ENCODE peak calls at places on chromosome 17, in four cellular contexts. V is uterus, L is ascending aorta, E is osteoblast. Y is an unnamed sample.

GRCh38 chr17:37488607-37489196 is 989 bp upstream of the DUSP14 start:
- DNase-seq in V (peak; percentile 89), L (peak; percentile 94), E (peak; percentile 98), Y (peak; percentile 97)

GRCh38 chr17:49646391-49647255 is 31.3 kb downstream of the SPOP start:
- DNase-seq in V (peak; percentile 47), L (peak; percentile 82), E (peak; percentile 30), Y (peak; percentile 78)

GRCh38 chr17:1829189-1829578 is 518 bp downstream of the SMYD4 start:
- DNase-seq in V (peak; percentile 33), L (no peak), E (no peak), Y (no peak)

GRCh38 chr17:4220655-4221054 is 43.1 kb downstream of the ANKFY1 start:
- DNase-seq in V (peak; percentile 83), L (no peak), E (peak; percentile 97), Y (no peak)

GRCh38 chr17:71378741-71379140 is 742.1 kb upstream of the SOX9 start:
- DNase-seq in V (no peak), L (no peak), E (no peak), Y (no peak)

GRCh38 chr17:49364119-49364518 is 2.1 kb upstream of the ZNF652 start:
- DNase-seq in V (no peak), L (peak; percentile 12), E (peak; percentile 59), Y (no peak)

GRCh38 chr17:67359960-67360817 is 6.2 kb downstream of the PSMD12 start:
- DNase-seq in V (no peak), L (no peak), E (peak; percentile 76), Y (no peak)

GRCh38 chr17:65134035-65134434 is 3.1 kb upstream of the RGS9 start:
- DNase-seq in V (no peak), L (no peak), E (no peak), Y (no peak)

GRCh38 chr17:34542700-34543336 is 36.6 kb upstream of the TMEM132E start:
- DNase-seq in V (peak; percentile 17), L (no peak), E (no peak), Y (no peak)

GRCh38 chr17:10806863-10807262 is 3.0 kb upstream of the TMEM238L start:
- DNase-seq in V (no peak), L (no peak), E (no peak), Y (no peak)

GRCh38 chr17:66982011-66982508 is 17.6 kb downstream of the CACNG4 start:
- DNase-seq in V (peak; percentile 30), L (no peak), E (no peak), Y (no peak)

GRCh38 chr17:79792984-79793923 is 3.6 kb downstream of the CBX8 start:
- DNase-seq in V (no peak), L (no peak), E (peak; percentile 94), Y (no peak)

GRCh38 chr17:76716146-76716833 is 5.5 kb upstream of the MXRA7 start:
- DNase-seq in V (no peak), L (peak; percentile 90), E (peak; percentile 96), Y (no peak)

GRCh38 chr17:31609331-31609730 is 217.9 kb downstream of the RAB11FIP4 start:
- DNase-seq in V (no peak), L (no peak), E (no peak), Y (no peak)

GRCh38 chr17:30366536-30366935 is 12.2 kb upstream of the CPD start:
- DNase-seq in V (no peak), L (no peak), E (peak; percentile 72), Y (no peak)

GRCh38 chr17:16878084-16878483 is 93.8 kb downstream of the TNFRSF13B start:
- DNase-seq in V (no peak), L (peak; percentile 39), E (peak; percentile 62), Y (no peak)

GRCh38 chr17:65046236-65046635 is 10.3 kb downstream of the GNA13 start:
- DNase-seq in V (no peak), L (no peak), E (no peak), Y (no peak)

GRCh38 chr17:45690876-45691275 is 93.2 kb upstream of the CRHR1 start:
- DNase-seq in V (no peak), L (no peak), E (no peak), Y (peak; percentile 27)

GRCh38 chr17:36112572-36112971 is 8.9 kb downstream of the CCL4 start:
- DNase-seq in V (no peak), L (no peak), E (no peak), Y (no peak)

GRCh38 chr17:55750750-55751641 is at the start of gene PCTP:
- DNase-seq in V (peak; percentile 93), L (peak; percentile 98), E (peak; percentile 98), Y (peak; percentile 87)

GRCh38 chr17:47205419-47205963 is 3.7 kb upstream of the MYL4 start:
- DNase-seq in V (peak; percentile 46), L (peak; percentile 76), E (peak; percentile 67), Y (no peak)

GRCh38 chr17:358491-359133 is 6.0 kb upstream of the RPH3AL start:
- DNase-seq in V (no peak), L (peak; percentile 63), E (no peak), Y (no peak)

GRCh38 chr17:6135996-6136395 is 65.8 kb downstream of the WSCD1 start:
- DNase-seq in V (no peak), L (no peak), E (no peak), Y (no peak)

GRCh38 chr17:8792646-8793045 is 6.5 kb downstream of the MFSD6L start:
- DNase-seq in V (no peak), L (no peak), E (no peak), Y (no peak)

GRCh38 chr17:34869636-34870035 is 91.6 kb downstream of the CCT6B start:
- DNase-seq in V (no peak), L (no peak), E (no peak), Y (no peak)

GRCh38 chr17:38970128-38970527 is 2.9 kb upstream of the FBXO47 start:
- DNase-seq in V (no peak), L (no peak), E (no peak), Y (no peak)

GRCh38 chr17:40320771-40321501 is 12.0 kb downstream of the RARA start:
- DNase-seq in V (peak; percentile 88), L (peak; percentile 88), E (peak; percentile 89), Y (no peak)

GRCh38 chr17:57867126-57867525 is 17.3 kb upstream of the MRPS23 start:
- DNase-seq in V (no peak), L (no peak), E (no peak), Y (no peak)

GRCh38 chr17:57870283-57870635 is 20.4 kb upstream of the MRPS23 start:
- DNase-seq in V (no peak), L (no peak), E (peak; percentile 54), Y (no peak)

GRCh38 chr17:57868007-57868774 is 18.3 kb upstream of the MRPS23 start:
- DNase-seq in V (peak; percentile 93), L (peak; percentile 93), E (peak; percentile 98), Y (peak; percentile 94)

GRCh38 chr17:57869599-57870282 is 19.9 kb upstream of the MRPS23 start:
- DNase-seq in V (no peak), L (no peak), E (peak; percentile 98), Y (no peak)

GRCh38 chr17:57868775-57869598 is 19.1 kb upstream of the MRPS23 start:
- DNase-seq in V (no peak), L (no peak), E (peak; percentile 82), Y (no peak)
- H3K27ac ChIP-seq in V (peak overlapping the region; percentile 77), L (peak overlapping the region; percentile 95), E (peak overlapping the region; percentile 68), Y (peak overlapping the region; percentile 91)

DNA sequence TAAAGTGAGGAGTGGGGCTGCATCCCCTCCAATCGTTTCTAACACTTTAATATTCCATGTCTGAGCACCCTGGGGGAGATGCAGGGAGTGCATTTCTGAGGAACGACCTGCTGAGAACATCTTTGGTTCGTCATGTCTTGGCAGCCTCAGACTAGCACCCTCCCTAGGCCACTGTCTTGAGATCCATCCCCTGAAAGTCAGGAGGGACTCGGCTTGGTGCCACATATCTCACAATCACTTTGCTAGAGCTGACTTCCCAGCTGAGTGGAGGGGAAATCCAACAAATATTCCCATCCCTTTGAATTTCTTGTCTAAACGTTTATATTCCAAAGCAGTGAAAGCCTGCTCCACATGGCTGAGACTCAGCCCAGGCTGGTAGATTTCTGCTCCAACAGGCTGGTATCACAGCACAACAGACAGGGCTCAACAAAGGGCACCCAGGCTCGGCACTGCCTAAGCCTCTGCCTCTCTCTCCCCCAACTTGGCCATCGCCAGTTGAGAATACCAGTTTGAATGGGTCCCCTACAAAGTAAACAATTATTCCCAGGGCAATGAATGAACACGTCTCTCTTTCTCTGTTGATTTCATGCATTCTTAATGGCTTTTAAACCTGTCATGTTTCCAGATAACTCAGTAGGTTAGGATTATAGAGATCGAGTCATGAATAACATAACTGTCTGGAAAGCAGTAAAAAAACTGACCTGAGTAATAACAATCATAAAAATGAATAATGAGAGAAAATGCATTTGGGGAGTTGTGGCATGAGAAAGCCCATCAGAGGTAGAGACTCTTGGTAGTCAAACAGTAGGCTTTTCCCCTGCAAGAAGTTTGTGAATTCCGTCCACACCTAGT is 1.1 kb downstream of the KRT13 start:
- DNase-seq in V (peak; percentile 76), L (no peak), E (no peak), Y (no peak)
- H3K27ac ChIP-seq in V (peak overlapping the region; percentile 68), L (no peak overlapping the region), E (no peak overlapping the region), Y (no peak overlapping the region)

GRCh38 chr17:78376161-78376560 is 2.3 kb upstream of the PGS1 start:
- DNase-seq in V (no peak), L (no peak), E (peak; percentile 63), Y (no peak)
- H3K27ac ChIP-seq in V (no peak overlapping the region), L (peak overlapping the region; percentile 7), E (peak overlapping the region; percentile 100), Y (peak overlapping the region; percentile 87)

DNA sequence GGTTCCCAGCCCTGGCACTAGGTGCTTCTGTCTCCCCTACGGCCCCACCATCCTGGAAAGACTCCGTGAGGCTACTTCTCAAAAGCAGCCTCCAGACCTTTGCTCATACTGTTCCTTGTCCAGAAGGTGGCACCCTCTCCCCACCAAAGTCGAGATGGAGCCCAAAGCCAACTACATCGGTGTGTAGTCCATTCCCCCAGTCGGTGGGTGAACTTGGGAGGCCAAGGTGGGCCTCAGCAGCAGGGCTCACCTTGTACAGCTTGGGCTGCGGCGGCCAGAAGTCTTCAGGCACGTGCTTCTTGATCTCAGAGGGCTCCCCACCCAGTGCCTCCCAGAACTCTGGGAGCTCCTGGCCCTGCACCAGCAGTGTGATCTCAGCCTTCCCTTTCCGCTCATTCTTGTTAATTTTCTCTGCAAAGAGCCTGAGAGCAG is 10.2 kb downstream of the FLII start:
- DNase-seq in V (peak; percentile 67), L (no peak), E (peak; percentile 99), Y (no peak)
- H3K27ac ChIP-seq in V (peak overlapping the region; percentile 22), L (peak overlapping the region; percentile 48), E (no peak overlapping the region), Y (peak overlapping the region; percentile 48)

DNA sequence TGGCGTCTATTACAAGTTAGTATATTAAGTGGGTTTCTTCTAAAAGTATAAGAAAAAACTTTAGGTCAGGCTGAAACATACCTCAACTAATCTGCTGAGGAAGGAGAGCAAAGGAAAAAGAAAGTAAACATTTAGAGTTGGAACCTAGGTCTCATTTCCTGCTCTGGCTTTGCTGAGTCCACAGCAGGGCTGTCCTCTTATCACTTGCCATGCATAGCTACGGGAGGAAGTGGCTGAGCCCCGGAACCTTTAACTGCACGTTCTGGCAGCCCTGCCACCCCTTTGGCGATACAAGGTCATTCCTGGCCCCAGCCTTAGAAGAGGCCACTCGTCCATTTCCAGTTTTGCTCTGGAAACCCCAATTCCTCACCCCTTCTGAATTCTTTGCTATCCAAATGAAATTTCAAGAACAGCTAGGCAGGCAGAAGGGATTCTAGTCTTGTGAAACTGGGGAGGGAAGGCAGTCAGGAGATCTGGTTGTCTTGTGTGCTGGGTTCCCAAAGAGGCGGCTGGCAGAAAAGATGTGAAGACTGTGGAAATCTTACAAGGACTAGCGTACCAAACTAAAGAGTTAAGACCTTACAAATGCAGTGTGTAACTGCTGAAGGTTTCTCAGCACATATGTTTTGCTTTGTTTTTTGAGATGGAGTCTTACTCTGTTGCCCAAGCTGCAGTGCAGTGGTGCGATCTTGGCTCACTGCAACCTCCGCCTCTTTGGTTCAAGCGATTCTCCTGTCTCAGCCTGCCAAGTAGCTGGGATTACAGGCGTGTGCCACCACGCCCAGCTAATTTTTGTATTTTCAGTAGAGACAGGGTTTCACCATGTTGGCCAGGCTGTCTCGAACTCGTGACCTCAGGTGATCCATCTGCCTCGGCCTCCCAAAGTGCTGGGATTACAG is 19.1 kb downstream of the WIPI1 start:
- DNase-seq in V (no peak), L (no peak), E (no peak), Y (no peak)
- H3K27ac ChIP-seq in V (peak overlapping the region; percentile 35), L (peak overlapping the region; percentile 9), E (peak overlapping the region; percentile 7), Y (no peak overlapping the region)

GRCh38 chr17:81406117-81406953 is 11.1 kb downstream of the BAHCC1 start:
- DNase-seq in V (peak; percentile 80), L (no peak), E (no peak), Y (no peak)
- H3K27ac ChIP-seq in V (peak overlapping the region; percentile 97), L (peak overlapping the region; percentile 91), E (no peak overlapping the region), Y (no peak overlapping the region)

Y was measured in RWPE2.